ENCODE peak calls at places on chromosomes 4 and X, in nine cellular contexts. M is frontal cortex, J is lung, Q is pons, B is COR-L47, I is iPS-NIHi11, H is RCC 7860, N is HFF-Myc, Y is epithelial cell of esophagus. O is an unnamed sample.

GRCh38 chrX:40996886-40997530 is 88.2 kb upstream of the USP9X start:
- DNase-seq in M (peak), J (no peak), Q (peak), B (no peak), I (peak), H (no peak), N (peak), Y (peak), O (no peak)

GRCh38 chr4:121791481-121791880 is 9.6 kb upstream of the EXOSC9 start:
- DNase-seq in M (no peak), J (no peak), Q (no peak), B (no peak), I (no peak), H (peak), N (no peak), Y (no peak), O (no peak)

GRCh38 chrX:110182362-110182761 is 135.5 kb downstream of the AMMECR1 start:
- DNase-seq in M (no peak), J (no peak), Q (no peak), B (no peak), I (no peak), H (no peak), N (no peak), Y (peak), O (no peak)

GRCh38 chrX:20363003-20363674 is 96.4 kb upstream of the RPS6KA3 start:
- DNase-seq in M (no peak), J (no peak), Q (no peak), B (no peak), I (no peak), H (no peak), N (no peak), Y (peak), O (no peak)

GRCh38 chrX:9913041-9913440 is 54.1 kb upstream of the CLDN34 start:
- DNase-seq in M (no peak), J (no peak), Q (peak), B (no peak), I (no peak), H (no peak), N (no peak), Y (peak), O (no peak)

GRCh38 chr4:140122891-140123290 is 31.1 kb downstream of the MAML3 start:
- DNase-seq in M (no peak), J (no peak), Q (no peak), B (no peak), I (no peak), H (no peak), N (no peak), Y (no peak), O (no peak)

GRCh38 chr4:3315566-3315965 is 22.7 kb downstream of the RGS12 start:
- DNase-seq in M (no peak), J (no peak), Q (no peak), B (no peak), I (no peak), H (no peak), N (no peak), Y (no peak), O (no peak)

GRCh38 chr4:75673959-75674328 is 733 bp upstream of the G3BP2 start:
- DNase-seq in M (no peak), J (no peak), Q (no peak), B (no peak), I (no peak), H (no peak), N (no peak), Y (no peak), O (no peak)

GRCh38 chr4:87406462-87406861 is 15.5 kb upstream of the HSD17B11 start:
- DNase-seq in M (no peak), J (no peak), Q (no peak), B (no peak), I (no peak), H (no peak), N (no peak), Y (no peak), O (no peak)

GRCh38 chr4:184806246-184806550 is 19.6 kb downstream of the ACSL1 start:
- DNase-seq in M (no peak), J (no peak), Q (peak), B (no peak), I (no peak), H (no peak), N (no peak), Y (no peak), O (no peak)

GRCh38 chr4:2303121-2303685 is 41.3 kb upstream of the MXD4 start:
- DNase-seq in M (no peak), J (no peak), Q (no peak), B (no peak), I (peak), H (no peak), N (no peak), Y (no peak), O (no peak)

GRCh38 chrX:2714551-2714950 is 23.5 kb downstream of the CD99 start:
- DNase-seq in M (no peak), J (no peak), Q (no peak), B (no peak), I (no peak), H (no peak), N (no peak), Y (no peak), O (no peak)

GRCh38 chrX:44054863-44055601 is 81.8 kb upstream of the NDP start:
- DNase-seq in M (no peak), J (no peak), Q (no peak), B (no peak), I (no peak), H (no peak), N (no peak), Y (peak), O (no peak)

GRCh38 chr4:121824950-121825349 is 1.3 kb upstream of the CCNA2 start:
- DNase-seq in M (no peak), J (no peak), Q (no peak), B (no peak), I (no peak), H (no peak), N (no peak), Y (no peak), O (no peak)

GRCh38 chrX:43269201-43269600 is 386.9 kb upstream of the MAOA start:
- DNase-seq in M (no peak), J (no peak), Q (no peak), B (no peak), I (no peak), H (no peak), N (no peak), Y (peak), O (no peak)

GRCh38 chr4:2077537-2078460 is 18.7 kb downstream of the NAT8L start:
- DNase-seq in M (peak), J (no peak), Q (no peak), B (no peak), I (no peak), H (no peak), N (no peak), Y (no peak), O (no peak)

GRCh38 chr4:159016527-159017137 is 86.2 kb upstream of the RAPGEF2 start:
- DNase-seq in M (peak), J (no peak), Q (no peak), B (peak), I (peak), H (no peak), N (no peak), Y (no peak), O (no peak)

GRCh38 chr4:3288571-3289094 is 4.2 kb upstream of the RGS12 start:
- DNase-seq in M (no peak), J (no peak), Q (no peak), B (no peak), I (no peak), H (no peak), N (no peak), Y (no peak), O (no peak)

GRCh38 chrX:154056739-154057367 is 37.2 kb upstream of the IRAK1 start:
- DNase-seq in M (no peak), J (no peak), Q (no peak), B (no peak), I (no peak), H (no peak), N (no peak), Y (peak), O (no peak)

GRCh38 chrX:150648296-150648940 is 44.8 kb upstream of the MTMR1 start:
- DNase-seq in M (no peak), J (no peak), Q (peak), B (no peak), I (no peak), H (no peak), N (no peak), Y (peak), O (no peak)

GRCh38 chrX:138890491-138890890 is 179.0 kb upstream of the FGF13 start:
- DNase-seq in M (no peak), J (no peak), Q (no peak), B (no peak), I (no peak), H (no peak), N (no peak), Y (peak), O (no peak)

O was measured in occipital lobe.